ENCODE peak calls at places on chromosomes 3 and 15, in eight cellular contexts. S is NCI-H2171 treated with DMSO at 0.1 percent for 48 hours; K is GOT3; G is fibroblast of mammary gland; J is skeletal muscle cell; H is fibroblast of pulmonary artery; T is occipital lobe; I is stimulated activated CD4-positive, alpha-beta T cell treated with anti-CD3 and anti-CD28 coated beads, TNF-alpha, amount 100 ng/mL, for 4 hours. Y is an unnamed sample.

GRCh38 chr3:48679416-48680380 is 6.0 kb downstream of the NCKIPSD start:
- DNase-seq in S (no peak), K (no peak), I (no peak), G (no peak), T (no peak), H (no peak), J (no peak), Y (no peak)

GRCh38 chr15:60091150-60091549 is 87.0 kb downstream of the FOXB1 start:
- DNase-seq in J (peak; percentile 81), T (no peak), I (no peak), K (no peak), H (peak; percentile 91), G (peak; percentile 92), S (no peak), Y (peak; percentile 5)

GRCh38 chr3:39637807-39638206 is 170.3 kb downstream of the MOBP start:
- DNase-seq in H (peak; percentile 45), K (no peak), T (no peak), S (peak; percentile 0), J (no peak), I (no peak), G (peak; percentile 62), Y (no peak)

GRCh38 chr15:77421370-77421700 is 647 bp downstream of the HMG20A start:
- DNase-seq in S (no peak), K (no peak), G (no peak), H (no peak), J (no peak), I (no peak), T (no peak), Y (no peak)

GRCh38 chr15:31024330-31024729 is 32.9 kb upstream of the MTMR10 start:
- DNase-seq in I (no peak), T (no peak), K (no peak), S (no peak), J (peak; percentile 91), H (peak; percentile 97), G (peak; percentile 82), Y (no peak)

GRCh38 chr15:51849866-51850265 is 20.4 kb downstream of the TMOD3 start:
- DNase-seq in J (no peak), G (no peak), H (no peak), I (no peak), S (peak; percentile 92), K (no peak), T (no peak), Y (no peak)

GRCh38 chr3:14397531-14397930 is 4.9 kb upstream of the SLC6A6 start:
- DNase-seq in H (no peak), J (no peak), K (no peak), G (no peak), T (no peak), I (no peak), S (no peak), Y (no peak)

GRCh38 chr15:39801641-39802309 is 19.1 kb upstream of the FSIP1 start:
- DNase-seq in K (no peak), S (no peak), J (no peak), T (no peak), I (no peak), H (peak; percentile 39), G (no peak), Y (no peak)

GRCh38 chr15:57100136-57100539 is 181.7 kb downstream of the TCF12 start:
- DNase-seq in I (no peak), G (no peak), T (no peak), S (no peak), K (no peak), H (no peak), J (no peak), Y (no peak)

GRCh38 chr3:5011555-5012256 is 32.5 kb downstream of the BHLHE40 start:
- DNase-seq in G (no peak), J (no peak), S (no peak), I (no peak), K (no peak), H (no peak), T (no peak), Y (no peak)